ENCODE peak calls at places on chromosome 10, in four cellular contexts. One of them, this sample, is unnamed. For H3K27me3, the result is how much of the 10 kb centered on the place peaks cover.

GRCh38 chr10:58545427-58545826 is 32.8 kb downstream of the BICC1 start:
- DNase-seq in neuronal stem cell: no peak
- DNase-seq in H9: no peak
- DNase-seq in mesendoderm: no peak
- DNase-seq in this sample: no peak

GRCh38 chr10:125768217-125768616 is 7.4 kb downstream of the MMP21 start:
- DNase-seq in neuronal stem cell: no peak
- DNase-seq in H9: no peak
- DNase-seq in mesendoderm: peak
- DNase-seq in this sample: peak

GRCh38 chr10:43090664-43091063 is 13.8 kb downstream of the RET start:
- DNase-seq in neuronal stem cell: no peak
- DNase-seq in H9: no peak
- DNase-seq in mesendoderm: no peak
- DNase-seq in this sample: no peak

GRCh38 chr10:80444646-80445319 is 9.3 kb upstream of the TSPAN14 start:
- DNase-seq in neuronal stem cell: peak
- DNase-seq in H9: peak
- DNase-seq in mesendoderm: peak
- DNase-seq in this sample: peak

GRCh38 chr10:34710391-34710751 is 104.7 kb downstream of the PARD3 start:
- DNase-seq in neuronal stem cell: no peak
- DNase-seq in H9: no peak
- DNase-seq in mesendoderm: no peak
- DNase-seq in this sample: peak

GRCh38 chr10:46028584-46029570 is 1.5 kb downstream of the NCOA4 start:
- DNase-seq in neuronal stem cell: peak
- DNase-seq in H9: no peak
- DNase-seq in mesendoderm: peak
- DNase-seq in this sample: peak

GRCh38 chr10:113858541-113858940 is 4.1 kb downstream of the NHLRC2 start:
- DNase-seq in neuronal stem cell: no peak
- DNase-seq in H9: no peak
- DNase-seq in mesendoderm: no peak
- DNase-seq in this sample: peak

GRCh38 chr10:4144802-4145201 is 359.8 kb upstream of the KLF6 start:
- DNase-seq in neuronal stem cell: no peak
- DNase-seq in H9: no peak
- DNase-seq in mesendoderm: no peak
- DNase-seq in this sample: no peak

GRCh38 chr10:131160219-131160875 is 151.2 kb downstream of the TCERG1L start:
- DNase-seq in neuronal stem cell: no peak
- DNase-seq in H9: no peak
- DNase-seq in mesendoderm: no peak
- DNase-seq in this sample: no peak

GRCh38 chr10:14330390-14331071 is at the start of gene FRMD4A:
- DNase-seq in neuronal stem cell: no peak
- DNase-seq in H9: peak
- DNase-seq in mesendoderm: peak
- DNase-seq in this sample: no peak

GRCh38 chr10:69474688-69475432 is 23.6 kb downstream of the TSPAN15 start:
- DNase-seq in neuronal stem cell: no peak
- DNase-seq in H9: no peak
- DNase-seq in mesendoderm: no peak
- DNase-seq in this sample: peak

GRCh38 chr10:124106241-124106905 is 13.0 kb upstream of the CHST15 start:
- DNase-seq in neuronal stem cell: no peak
- DNase-seq in H9: no peak
- DNase-seq in mesendoderm: no peak
- DNase-seq in this sample: peak

GRCh38 chr10:60974463-60975149 is 30.6 kb upstream of the RHOBTB1 start:
- DNase-seq in neuronal stem cell: no peak
- DNase-seq in H9: no peak
- DNase-seq in mesendoderm: no peak
- DNase-seq in this sample: peak

GRCh38 chr10:49653530-49653929 is 25.9 kb upstream of the C10orf53 start:
- DNase-seq in neuronal stem cell: no peak
- DNase-seq in H9: no peak
- DNase-seq in mesendoderm: no peak
- DNase-seq in this sample: no peak

GRCh38 chr10:131178521-131178920 is 133.0 kb downstream of the TCERG1L start:
- DNase-seq in neuronal stem cell: no peak
- DNase-seq in H9: peak
- DNase-seq in mesendoderm: no peak
- DNase-seq in this sample: no peak

GRCh38 chr10:116254422-116255152 is 18.4 kb downstream of the GFRA1 start:
- DNase-seq in neuronal stem cell: peak
- DNase-seq in H9: no peak
- DNase-seq in mesendoderm: no peak
- DNase-seq in this sample: peak

GRCh38 chr10:62422068-62422590 is 48.0 kb downstream of the ZNF365 start:
- DNase-seq in neuronal stem cell: no peak
- DNase-seq in H9: no peak
- DNase-seq in mesendoderm: no peak
- DNase-seq in this sample: peak

GRCh38 chr10:23035569-23035968 is 59.8 kb upstream of the MSRB2 start:
- DNase-seq in neuronal stem cell: no peak
- DNase-seq in H9: peak
- DNase-seq in mesendoderm: peak
- DNase-seq in this sample: peak

GRCh38 chr10:49512121-49512809 is 26.7 kb downstream of the ERCC6 start:
- DNase-seq in neuronal stem cell: no peak
- DNase-seq in H9: no peak
- DNase-seq in mesendoderm: peak
- DNase-seq in this sample: peak

GRCh38 chr10:119466655-119467054 is 75.9 kb downstream of the RGS10 start:
- DNase-seq in neuronal stem cell: no peak
- DNase-seq in H9: no peak
- DNase-seq in mesendoderm: no peak
- DNase-seq in this sample: peak

GRCh38 chr10:29841724-29842649 is 207.2 kb upstream of the SVIL start:
- DNase-seq in neuronal stem cell: no peak
- DNase-seq in H9: peak
- DNase-seq in mesendoderm: peak
- DNase-seq in this sample: peak

GRCh38 chr10:17607603-17608332 is 9.4 kb downstream of the HACD1 start:
- DNase-seq in neuronal stem cell: peak
- DNase-seq in H9: no peak
- DNase-seq in mesendoderm: peak
- DNase-seq in this sample: peak

GRCh38 chr10:71623098-71623985 is 96.2 kb downstream of the C10orf105 start:
- DNase-seq in neuronal stem cell: no peak
- DNase-seq in H9: peak
- DNase-seq in mesendoderm: peak
- DNase-seq in this sample: peak

GRCh38 chr10:31602541-31603244 is 283.7 kb downstream of the ZEB1 start:
- DNase-seq in neuronal stem cell: peak
- DNase-seq in H9: peak
- DNase-seq in mesendoderm: peak
- DNase-seq in this sample: peak

GRCh38 chr10:132386419-132386831 is 10.6 kb upstream of the PWWP2B start:
- DNase-seq in neuronal stem cell: no peak
- DNase-seq in H9: no peak
- DNase-seq in mesendoderm: no peak
- DNase-seq in this sample: no peak

GRCh38 chr10:133009218-133009954 is 67.0 kb upstream of the CFAP46 start:
- DNase-seq in neuronal stem cell: no peak
- DNase-seq in H9: no peak
- DNase-seq in mesendoderm: peak
- DNase-seq in this sample: no peak

GRCh38 chr10:72875250-72876055 is 18.1 kb upstream of the OIT3 start:
- DNase-seq in neuronal stem cell: no peak
- DNase-seq in H9: no peak
- DNase-seq in mesendoderm: peak
- DNase-seq in this sample: peak

GRCh38 chr10:97796651-97797050 is 24.9 kb upstream of the SFRP5 start:
- DNase-seq in neuronal stem cell: no peak
- DNase-seq in H9: no peak
- DNase-seq in mesendoderm: no peak
- DNase-seq in this sample: no peak

GRCh38 chr10:6009159-6009558 is 31.8 kb upstream of the IL15RA start:
- DNase-seq in neuronal stem cell: no peak
- DNase-seq in H9: no peak
- DNase-seq in mesendoderm: no peak
- DNase-seq in this sample: peak

GRCh38 chr10:6010569-6010968 is 33.2 kb upstream of the IL15RA start:
- DNase-seq in neuronal stem cell: no peak
- DNase-seq in H9: no peak
- DNase-seq in mesendoderm: no peak
- DNase-seq in this sample: no peak

GRCh38 chr10:6009961-6010360 is 32.6 kb upstream of the IL15RA start:
- DNase-seq in neuronal stem cell: no peak
- DNase-seq in H9: no peak
- DNase-seq in mesendoderm: no peak
- DNase-seq in this sample: no peak

GRCh38 chr10:6006991-6007390 is 29.6 kb upstream of the IL15RA start:
- DNase-seq in neuronal stem cell: no peak
- DNase-seq in H9: no peak
- DNase-seq in mesendoderm: no peak
- DNase-seq in this sample: no peak

GRCh38 chr10:6008497-6009142 is 31.3 kb upstream of the IL15RA start:
- DNase-seq in neuronal stem cell: no peak
- DNase-seq in H9: no peak
- DNase-seq in mesendoderm: no peak
- DNase-seq in this sample: no peak
- H3K4me2 ChIP-seq in neuronal stem cell: no peak
- H3K4me2 ChIP-seq in H9: no peak
- H3K4me2 ChIP-seq in mesendoderm: no peak
- H3K4me2 ChIP-seq in this sample: no peak

GRCh38 chr10:84328303-84329093 is at the start of gene CCSER2:
- DNase-seq in neuronal stem cell: peak
- DNase-seq in H9: peak
- DNase-seq in mesendoderm: peak
- DNase-seq in this sample: peak
- H3K4ac ChIP-seq in neuronal stem cell: no peak
- H3K4ac ChIP-seq in H9: no peak
- H3K4ac ChIP-seq in mesendoderm: no peak
- H3K4ac ChIP-seq in this sample: no peak

GRCh38 chr10:100744136-100744979 is 1.0 kb upstream of the PAX2 start:
- DNase-seq in neuronal stem cell: no peak
- DNase-seq in H9: no peak
- DNase-seq in mesendoderm: peak
- DNase-seq in this sample: no peak

GRCh38 chr10:100745882-100746412 is 565 bp downstream of the PAX2 start:
- DNase-seq in neuronal stem cell: no peak
- DNase-seq in H9: no peak
- DNase-seq in mesendoderm: peak
- DNase-seq in this sample: no peak

GRCh38 chr10:100746413-100746931 is 1.1 kb downstream of the PAX2 start:
- DNase-seq in neuronal stem cell: no peak
- DNase-seq in H9: no peak
- DNase-seq in mesendoderm: no peak
- DNase-seq in this sample: no peak

GRCh38 chr10:100743626-100744135 is 1.7 kb upstream of the PAX2 start:
- DNase-seq in neuronal stem cell: no peak
- DNase-seq in H9: peak
- DNase-seq in mesendoderm: peak
- DNase-seq in this sample: peak

GRCh38 chr10:100744980-100745881 is at the start of gene PAX2:
- DNase-seq in neuronal stem cell: no peak
- DNase-seq in H9: peak
- DNase-seq in mesendoderm: peak
- DNase-seq in this sample: no peak
- H3K27me3 ChIP-seq in neuronal stem cell: half or more
- H3K27me3 ChIP-seq in H9: half or more
- H3K27me3 ChIP-seq in mesendoderm: half or more
- H3K27me3 ChIP-seq in this sample: half or more

GRCh38 chr10:78604721-78605120 is 464.0 kb upstream of the ZMIZ1 start:
- DNase-seq in neuronal stem cell: no peak
- DNase-seq in H9: peak
- DNase-seq in mesendoderm: no peak
- DNase-seq in this sample: no peak

GRCh38 chr10:78600121-78600665 is 468.6 kb upstream of the ZMIZ1 start:
- DNase-seq in neuronal stem cell: no peak
- DNase-seq in H9: peak
- DNase-seq in mesendoderm: no peak
- DNase-seq in this sample: no peak

GRCh38 chr10:78600740-78601139 is 468.0 kb upstream of the ZMIZ1 start:
- DNase-seq in neuronal stem cell: no peak
- DNase-seq in H9: no peak
- DNase-seq in mesendoderm: no peak
- DNase-seq in this sample: peak

GRCh38 chr10:78604286-78604685 is 464.5 kb upstream of the ZMIZ1 start:
- DNase-seq in neuronal stem cell: no peak
- DNase-seq in H9: peak
- DNase-seq in mesendoderm: no peak
- DNase-seq in this sample: no peak

DNA sequence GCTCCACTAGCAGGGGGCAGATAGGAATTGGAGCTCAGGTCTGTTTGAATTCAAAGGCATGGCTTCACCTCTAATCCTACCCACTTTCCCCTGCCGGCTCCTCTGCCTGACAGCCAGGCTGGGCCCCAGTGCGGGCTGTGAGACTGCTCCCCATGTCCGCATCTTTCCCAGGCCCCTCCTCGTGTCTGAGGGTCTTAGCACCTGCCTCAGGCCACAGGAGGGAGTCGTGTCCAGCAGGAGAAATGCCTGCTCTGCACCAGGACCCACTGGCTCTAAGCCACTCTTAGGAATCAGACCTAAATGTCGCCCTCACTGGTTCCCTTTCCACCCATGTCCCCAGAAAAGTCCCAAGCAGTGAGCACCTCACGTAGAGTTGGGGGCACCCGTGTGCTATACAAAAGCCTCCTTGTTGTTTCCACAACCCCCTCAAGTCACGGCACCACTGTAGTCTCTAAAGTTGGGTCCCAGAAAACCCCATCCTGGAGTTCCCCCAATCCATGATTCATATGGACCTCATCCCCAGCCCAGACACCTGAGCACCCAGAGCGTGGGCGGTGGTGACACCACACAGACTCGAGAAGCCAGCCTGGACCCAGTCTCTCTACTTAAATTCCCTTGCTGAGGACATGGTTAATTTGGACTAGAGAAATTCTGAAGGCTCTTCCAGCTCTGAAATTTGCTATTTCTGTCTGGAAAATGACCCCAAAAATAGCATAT is 466.4 kb upstream of the ZMIZ1 start:
- DNase-seq in neuronal stem cell: no peak
- DNase-seq in H9: peak
- DNase-seq in mesendoderm: no peak
- DNase-seq in this sample: no peak
- H3K4me2 ChIP-seq in neuronal stem cell: no peak
- H3K4me2 ChIP-seq in H9: no peak
- H3K4me2 ChIP-seq in mesendoderm: no peak
- H3K4me2 ChIP-seq in this sample: no peak

This sample was measured in mesenchymal stem cell.